ENCODE peak calls at places on chromosomes 7 and 10, in four cellular contexts. One of them, this sample, is unnamed. For H3K4me1, the result is how much of the 10 kb centered on the place peaks cover.

GRCh38 chr7:77680266-77680665 is 16.0 kb upstream of the RSBN1L start:
- DNase-seq in Panc1: no peak
- DNase-seq in GM23338: no peak
- DNase-seq in mesendoderm: no peak
- DNase-seq in this sample: no peak

GRCh38 chr7:21731977-21732376 is 189.1 kb downstream of the DNAH11 start:
- DNase-seq in mesendoderm: no peak
- DNase-seq in GM23338: no peak
- DNase-seq in Panc1: no peak
- DNase-seq in this sample: no peak

GRCh38 chr7:7103343-7104313 is 78.7 kb upstream of the C1GALT1 start:
- DNase-seq in GM23338: peak
- DNase-seq in Panc1: peak
- DNase-seq in mesendoderm: peak
- DNase-seq in this sample: peak

GRCh38 chr10:18202600-18203150 is 62.5 kb downstream of the CACNB2 start:
- DNase-seq in Panc1: no peak
- DNase-seq in mesendoderm: no peak
- DNase-seq in GM23338: no peak
- DNase-seq in this sample: no peak

GRCh38 chr10:75858357-75858756 is 426.9 kb downstream of the LRMDA start:
- DNase-seq in mesendoderm: peak
- DNase-seq in GM23338: peak
- DNase-seq in Panc1: no peak
- DNase-seq in this sample: no peak

GRCh38 chr10:118042336-118042735 is 4.4 kb downstream of the RAB11FIP2 start:
- DNase-seq in GM23338: no peak
- DNase-seq in mesendoderm: no peak
- DNase-seq in Panc1: no peak
- DNase-seq in this sample: no peak

GRCh38 chr10:20743142-20743541 is 154.0 kb downstream of the NEBL start:
- DNase-seq in GM23338: no peak
- DNase-seq in mesendoderm: no peak
- DNase-seq in Panc1: no peak
- DNase-seq in this sample: no peak

GRCh38 chr7:70571403-70571911 is 560.5 kb upstream of the GALNT17 start:
- DNase-seq in Panc1: peak
- DNase-seq in GM23338: no peak
- DNase-seq in mesendoderm: no peak
- DNase-seq in this sample: no peak

GRCh38 chr10:51960494-51960895 is 261.1 kb upstream of the CSTF2T start:
- DNase-seq in mesendoderm: peak
- DNase-seq in Panc1: peak
- DNase-seq in GM23338: peak
- DNase-seq in this sample: no peak

GRCh38 chr7:76257973-76258372 is 44.5 kb upstream of the HSPB1 start:
- DNase-seq in Panc1: no peak
- DNase-seq in mesendoderm: peak
- DNase-seq in GM23338: no peak
- DNase-seq in this sample: no peak

DNA sequence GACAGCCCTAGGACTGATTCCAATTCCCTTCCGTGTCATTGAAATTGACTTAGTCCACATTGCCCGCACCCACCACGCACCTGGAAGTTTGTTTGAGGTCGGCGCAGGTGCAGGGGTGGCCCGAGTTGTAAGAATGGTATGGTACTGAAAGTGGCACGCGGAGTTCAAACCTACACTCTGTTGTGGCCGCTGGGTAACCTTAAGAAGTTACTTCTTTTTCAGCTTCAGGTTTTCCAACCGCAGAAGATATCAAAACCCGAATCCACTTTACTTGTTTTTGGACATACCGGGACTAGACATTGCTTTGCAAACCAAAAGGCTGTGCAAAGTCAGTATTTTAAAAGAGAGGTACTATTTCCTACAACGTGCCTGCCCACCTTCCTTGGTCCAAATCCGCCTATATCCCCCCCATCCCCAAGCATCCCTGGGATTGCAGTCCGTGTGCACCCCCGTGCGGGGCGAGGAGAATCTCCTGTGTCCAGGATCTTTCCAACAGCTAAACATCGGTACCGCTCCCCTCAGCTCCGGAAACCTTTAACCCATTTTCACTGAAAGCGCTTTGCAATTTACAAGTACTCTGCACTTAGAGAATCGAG is 1.0 kb downstream of the IGFBP3 start:
- DNase-seq in GM23338: no peak
- DNase-seq in mesendoderm: no peak
- DNase-seq in Panc1: no peak
- DNase-seq in this sample: no peak
- H3K4me1 ChIP-seq in GM23338: under half
- H3K4me1 ChIP-seq in mesendoderm: under half
- H3K4me1 ChIP-seq in Panc1: under half
- H3K4me1 ChIP-seq in this sample: under half

GRCh38 chr7:73769481-73770001 is 529 bp downstream of the CLDN3 start:
- DNase-seq in GM23338: no peak
- DNase-seq in mesendoderm: no peak
- DNase-seq in Panc1: no peak
- DNase-seq in this sample: no peak
- H3K4me1 ChIP-seq in GM23338: under half
- H3K4me1 ChIP-seq in mesendoderm: under half
- H3K4me1 ChIP-seq in Panc1: under half
- H3K4me1 ChIP-seq in this sample: under half

DNA sequence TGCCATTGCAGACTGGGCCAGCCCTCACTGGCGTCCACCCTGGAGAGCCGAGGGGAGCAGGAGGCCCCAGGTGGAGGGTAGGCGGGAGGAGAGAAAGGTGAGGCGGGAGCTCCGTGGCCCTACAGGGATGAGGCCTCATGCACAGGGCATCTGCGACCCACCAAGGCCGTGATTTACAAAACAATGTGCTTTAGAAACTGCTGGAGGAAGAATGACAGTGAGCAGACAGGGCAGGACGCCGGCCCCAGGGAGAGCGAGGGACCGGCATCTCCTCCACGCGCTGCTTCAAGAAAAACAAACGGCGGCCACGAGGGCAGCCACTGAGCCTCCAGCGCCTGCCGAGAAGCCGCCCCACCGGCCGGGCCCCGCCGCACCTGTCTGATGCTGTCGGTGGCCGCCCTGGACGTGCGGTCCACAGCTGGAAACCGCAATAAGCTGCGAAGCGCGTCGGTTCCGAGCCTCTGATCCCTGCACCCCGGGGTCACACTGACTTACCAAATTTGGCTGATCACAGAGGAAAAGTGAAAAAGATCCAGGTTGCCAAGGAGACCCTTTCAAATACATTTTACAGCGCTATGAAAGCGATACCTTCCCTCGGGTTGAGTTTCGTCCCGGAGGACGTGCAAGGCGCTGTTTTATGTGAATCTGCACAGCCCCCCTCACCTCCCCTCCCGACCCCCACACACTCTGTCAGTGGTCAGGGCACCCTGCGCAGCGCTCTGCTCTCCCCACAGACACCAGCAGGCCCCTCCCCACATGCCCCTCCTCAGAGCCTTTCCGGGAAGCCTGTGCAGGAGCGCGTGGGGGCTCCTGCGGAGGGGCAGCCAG is 53.2 kb upstream of the PDGFA start:
- DNase-seq in GM23338: peak
- DNase-seq in Panc1: no peak
- DNase-seq in mesendoderm: no peak
- DNase-seq in this sample: no peak
- H3K4me1 ChIP-seq in GM23338: under half
- H3K4me1 ChIP-seq in Panc1: under half
- H3K4me1 ChIP-seq in mesendoderm: under half
- H3K4me1 ChIP-seq in this sample: under half

DNA sequence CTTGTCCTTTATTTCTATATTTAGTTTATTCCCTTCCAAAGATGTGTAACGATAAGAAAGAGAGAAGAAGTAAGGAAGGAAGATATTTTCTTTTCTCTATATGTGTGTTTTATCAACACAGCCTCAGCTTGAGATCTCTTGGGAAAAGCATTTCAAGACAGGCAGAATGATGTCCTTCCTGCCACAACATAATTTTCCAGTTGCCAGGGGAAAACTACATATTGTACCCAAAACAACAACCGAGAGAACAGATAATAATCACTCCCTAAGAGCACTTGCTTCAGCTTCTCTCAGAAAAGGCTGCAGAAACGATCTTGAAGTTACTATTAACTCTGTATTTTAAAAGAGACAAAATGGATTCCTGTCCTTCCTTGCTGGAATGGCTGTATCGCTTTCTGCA is 151.4 kb upstream of the ITGB1 start:
- DNase-seq in mesendoderm: no peak
- DNase-seq in Panc1: no peak
- DNase-seq in GM23338: no peak
- DNase-seq in this sample: no peak
- H3K4me1 ChIP-seq in mesendoderm: under half
- H3K4me1 ChIP-seq in Panc1: under half
- H3K4me1 ChIP-seq in GM23338: under half
- H3K4me1 ChIP-seq in this sample: under half